ENCODE peak calls at places on chromosome 9, in five cellular contexts. One of them, this sample, is unnamed. For H3K27me3 and H3K4me1, the result is how much of the 10 kb centered on the place peaks cover.

GRCh38 chr9:37324691-37325490 is 97.6 kb upstream of the GRHPR start:
- DNase-seq in body of pancreas: no peak
- DNase-seq in pancreas: no peak
- DNase-seq in mammary epithelial cell: no peak
- DNase-seq in BE2C: peak
- DNase-seq in this sample: no peak

GRCh38 chr9:27664136-27664819 is 91.0 kb upstream of the C9orf72 start:
- DNase-seq in body of pancreas: no peak
- DNase-seq in pancreas: no peak
- DNase-seq in mammary epithelial cell: no peak
- DNase-seq in BE2C: no peak
- DNase-seq in this sample: no peak

GRCh38 chr9:87816041-87816440 is 66.6 kb upstream of the SPATA31E1 start:
- DNase-seq in body of pancreas: peak
- DNase-seq in pancreas: no peak
- DNase-seq in mammary epithelial cell: no peak
- DNase-seq in BE2C: peak
- DNase-seq in this sample: peak

GRCh38 chr9:91865041-91865440 is 85.0 kb downstream of the ROR2 start:
- DNase-seq in body of pancreas: no peak
- DNase-seq in pancreas: no peak
- DNase-seq in mammary epithelial cell: no peak
- DNase-seq in BE2C: no peak
- DNase-seq in this sample: no peak

GRCh38 chr9:100222674-100223073 is 123.6 kb downstream of the INVS start:
- DNase-seq in body of pancreas: no peak
- DNase-seq in pancreas: no peak
- DNase-seq in mammary epithelial cell: peak
- DNase-seq in BE2C: no peak
- DNase-seq in this sample: peak

GRCh38 chr9:76798527-76798926 is 34.3 kb downstream of the PCA3 start:
- DNase-seq in body of pancreas: no peak
- DNase-seq in pancreas: no peak
- DNase-seq in mammary epithelial cell: no peak
- DNase-seq in BE2C: no peak
- DNase-seq in this sample: no peak

GRCh38 chr9:129275626-129276247 is 97.7 kb upstream of the IER5L start:
- DNase-seq in body of pancreas: no peak
- DNase-seq in pancreas: no peak
- DNase-seq in mammary epithelial cell: peak
- DNase-seq in BE2C: no peak
- DNase-seq in this sample: no peak

GRCh38 chr9:123157216-123157615 is 111.2 kb downstream of the STRBP start:
- DNase-seq in body of pancreas: no peak
- DNase-seq in pancreas: no peak
- DNase-seq in mammary epithelial cell: no peak
- DNase-seq in BE2C: no peak
- DNase-seq in this sample: no peak

GRCh38 chr9:93826905-93827544 is 128.1 kb downstream of the BARX1 start:
- DNase-seq in body of pancreas: no peak
- DNase-seq in pancreas: no peak
- DNase-seq in mammary epithelial cell: no peak
- DNase-seq in BE2C: no peak
- DNase-seq in this sample: no peak

GRCh38 chr9:99807276-99807852 is 14.3 kb upstream of the NR4A3 start:
- DNase-seq in body of pancreas: peak
- DNase-seq in pancreas: peak
- DNase-seq in mammary epithelial cell: peak
- DNase-seq in BE2C: peak
- DNase-seq in this sample: peak

GRCh38 chr9:72813544-72813943 is 139.3 kb downstream of the ALDH1A1 start:
- DNase-seq in body of pancreas: peak
- DNase-seq in pancreas: no peak
- DNase-seq in mammary epithelial cell: no peak
- DNase-seq in BE2C: no peak
- DNase-seq in this sample: no peak

DNA sequence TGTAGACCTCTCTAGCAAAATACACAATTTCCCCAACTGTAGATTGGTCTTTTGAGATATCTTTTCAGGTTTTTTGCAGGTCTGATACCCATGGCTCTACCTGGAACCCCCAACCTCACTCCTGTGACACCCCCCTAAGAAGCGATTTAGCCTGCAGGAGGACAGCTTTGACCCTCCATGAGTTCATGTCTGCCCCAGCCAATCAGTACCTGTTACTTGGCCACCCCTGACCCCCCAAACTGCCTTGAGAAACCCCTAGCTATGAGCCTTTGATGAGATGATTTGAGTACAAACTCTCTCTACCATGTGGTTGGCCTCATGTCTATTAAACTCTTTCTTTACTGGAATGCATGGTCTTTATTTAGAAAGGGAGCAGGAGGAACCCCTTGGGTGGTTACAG is 25.7 kb downstream of the ABO start:
- DNase-seq in body of pancreas: no peak
- DNase-seq in pancreas: no peak
- DNase-seq in mammary epithelial cell: no peak
- DNase-seq in BE2C: no peak
- DNase-seq in this sample: no peak
- H3K27me3 ChIP-seq in body of pancreas: under half
- H3K27me3 ChIP-seq in pancreas: under half
- H3K27me3 ChIP-seq in mammary epithelial cell: under half
- H3K27me3 ChIP-seq in BE2C: under half
- H3K27me3 ChIP-seq in this sample: half or more

DNA sequence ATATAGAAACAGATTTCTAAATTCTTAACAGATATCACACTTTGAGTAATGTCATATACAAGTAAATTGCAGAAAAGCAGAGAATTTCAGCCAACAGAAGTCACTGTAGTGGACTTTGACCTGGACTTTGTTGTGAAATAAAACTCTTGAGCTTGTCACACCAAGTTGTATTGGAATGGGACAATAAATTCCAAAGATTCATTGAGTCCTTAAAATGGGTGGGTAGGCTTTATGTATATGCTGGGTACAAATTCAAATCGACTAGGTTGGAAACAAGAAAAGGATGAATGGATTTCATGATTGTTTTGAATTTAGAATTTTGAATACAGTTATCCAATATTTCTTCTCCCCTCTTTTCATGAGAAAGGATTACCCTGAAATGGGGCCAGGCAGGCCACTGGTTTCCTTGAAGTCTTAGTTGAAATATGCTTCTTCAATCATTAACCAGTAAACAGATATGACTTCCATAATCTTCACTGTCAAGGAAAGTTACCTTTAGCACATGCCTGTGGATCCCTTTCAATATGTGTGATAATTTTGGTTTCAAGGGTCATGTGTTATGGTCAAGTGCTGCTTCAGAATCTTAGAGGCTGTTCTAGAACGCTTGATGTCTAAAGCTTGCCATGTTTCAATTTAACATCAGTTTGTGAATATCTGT is 25.7 kb downstream of the PIP5K1B start:
- DNase-seq in body of pancreas: no peak
- DNase-seq in pancreas: no peak
- DNase-seq in mammary epithelial cell: no peak
- DNase-seq in BE2C: no peak
- DNase-seq in this sample: no peak
- H3K4me1 ChIP-seq in body of pancreas: under half
- H3K4me1 ChIP-seq in pancreas: under half
- H3K4me1 ChIP-seq in mammary epithelial cell: under half
- H3K4me1 ChIP-seq in BE2C: under half
- H3K4me1 ChIP-seq in this sample: under half

GRCh38 chr9:16726023-16726422 is 144.4 kb downstream of the BNC2 start:
- DNase-seq in body of pancreas: no peak
- DNase-seq in pancreas: no peak
- DNase-seq in mammary epithelial cell: peak
- DNase-seq in BE2C: no peak
- DNase-seq in this sample: peak
- H3K27me3 ChIP-seq in body of pancreas: under half
- H3K27me3 ChIP-seq in pancreas: under half
- H3K27me3 ChIP-seq in mammary epithelial cell: under half
- H3K27me3 ChIP-seq in BE2C: under half
- H3K27me3 ChIP-seq in this sample: under half

DNA sequence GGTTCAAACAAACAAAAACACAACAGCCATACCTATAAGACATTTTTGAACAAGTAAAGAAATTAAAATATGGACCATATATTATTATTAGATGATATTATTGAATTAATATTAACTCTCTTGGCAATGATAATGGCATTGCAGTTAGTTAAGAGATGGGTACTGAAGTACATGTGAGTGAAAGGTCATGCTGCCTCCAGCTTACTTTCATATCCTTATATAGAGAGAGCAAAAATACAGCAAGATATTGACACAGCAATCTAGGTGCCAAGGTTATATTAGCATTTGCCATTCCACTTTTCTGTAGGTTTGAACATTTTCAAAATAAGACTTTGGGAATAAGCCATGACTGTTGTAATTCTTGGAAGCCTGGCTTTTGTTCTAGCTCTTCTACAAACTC is 6.1 kb downstream of the TNFSF8 start:
- DNase-seq in body of pancreas: no peak
- DNase-seq in pancreas: no peak
- DNase-seq in mammary epithelial cell: no peak
- DNase-seq in BE2C: no peak
- DNase-seq in this sample: no peak
- H3K4me1 ChIP-seq in body of pancreas: under half
- H3K4me1 ChIP-seq in pancreas: under half
- H3K4me1 ChIP-seq in mammary epithelial cell: under half
- H3K4me1 ChIP-seq in BE2C: under half
- H3K4me1 ChIP-seq in this sample: under half